ENCODE peak calls at places on chromosome 18, in six cellular contexts. X is A549, Q is HepG2, M is K562, G is GM12878, I is endothelial cell of umbilical vein. R is an unnamed sample.

GRCh38 chr18:41666251-41666650 is 288.8 kb upstream of the PIK3C3 start:
- DNase-seq in X (no peak), Q (no peak), M (no peak), G (no peak), I (peak; percentile 97), R (no peak)

GRCh38 chr18:23963443-23964185 is 50.9 kb upstream of the TTC39C start:
- DNase-seq in X (no peak), Q (peak; percentile 18), M (no peak), G (no peak), I (no peak), R (no peak)

GRCh38 chr18:25351773-25352628 is at the start of gene ZNF521:
- DNase-seq in X (no peak), Q (peak; percentile 40), M (peak; percentile 90), G (no peak), I (peak; percentile 93), R (peak; percentile 72)

GRCh38 chr18:8374652-8375051 is 234.6 kb upstream of the RAB12 start:
- DNase-seq in X (no peak), Q (no peak), M (no peak), G (no peak), I (no peak), R (no peak)

GRCh38 chr18:13394794-13395193 is 176.2 kb downstream of the LDLRAD4 start:
- DNase-seq in X (no peak), Q (no peak), M (peak; percentile 33), G (no peak), I (no peak), R (no peak)

GRCh38 chr18:49971462-49971861 is 158.1 kb upstream of the ACAA2 start:
- DNase-seq in X (no peak), Q (no peak), M (no peak), G (no peak), I (no peak), R (no peak)

GRCh38 chr18:45107425-45107824 is 426.7 kb downstream of the SETBP1 start:
- DNase-seq in X (no peak), Q (no peak), M (no peak), G (no peak), I (no peak), R (no peak)

GRCh38 chr18:54947115-54947514 is 12.1 kb downstream of the CCDC68 start:
- DNase-seq in X (no peak), Q (no peak), M (no peak), G (no peak), I (peak; percentile 35), R (no peak)

GRCh38 chr18:45690975-45691815 is 32.8 kb upstream of the SLC14A1 start:
- DNase-seq in X (peak; percentile 31), Q (peak; percentile 46), M (peak; percentile 79), G (no peak), I (peak; percentile 71), R (peak; percentile 81)

GRCh38 chr18:10454800-10455550 is 540 bp downstream of the APCDD1 start:
- DNase-seq in X (peak; percentile 5), Q (no peak), M (no peak), G (no peak), I (peak; percentile 4), R (peak; percentile 17)
- H3K4me3 ChIP-seq in X (peak overlapping the region; percentile 47), Q (peak overlapping the region; percentile 76), M (no peak overlapping the region), G (no peak overlapping the region), I (no peak overlapping the region), R (peak overlapping the region; percentile 23)

GRCh38 chr18:2903006-2903405 is 56.2 kb downstream of the EMILIN2 start:
- DNase-seq in X (no peak), Q (no peak), M (peak; percentile 53), G (no peak), I (peak; percentile 19), R (no peak)
- TF ChIP-seq POLR2A in X (no peak), Q (no peak), M (no peak), G (no peak), I (no peak), R (no peak)

GRCh38 chr18:31591628-31592027 is at the start of gene TTR:
- DNase-seq in X (no peak), Q (peak; percentile 94), M (no peak), G (no peak), I (no peak), R (no peak)
- TF ChIP-seq MYC in X (no peak), Q (no peak), M (no peak), G (no peak), I (no peak), R (no peak)

GRCh38 chr18:79377187-79377891 is 18.4 kb upstream of the NFATC1 start:
- DNase-seq in X (no peak), Q (no peak), M (no peak), G (no peak), I (no peak), R (no peak)

GRCh38 chr18:79379251-79379905 is 16.4 kb upstream of the NFATC1 start:
- DNase-seq in X (no peak), Q (no peak), M (no peak), G (no peak), I (no peak), R (no peak)

GRCh38 chr18:79379931-79380815 is 15.6 kb upstream of the NFATC1 start:
- DNase-seq in X (no peak), Q (no peak), M (no peak), G (no peak), I (no peak), R (no peak)

GRCh38 chr18:79380816-79381806 is 14.6 kb upstream of the NFATC1 start:
- DNase-seq in X (peak; percentile 50), Q (peak; percentile 22), M (peak; percentile 62), G (no peak), I (peak; percentile 59), R (peak; percentile 67)

DNA sequence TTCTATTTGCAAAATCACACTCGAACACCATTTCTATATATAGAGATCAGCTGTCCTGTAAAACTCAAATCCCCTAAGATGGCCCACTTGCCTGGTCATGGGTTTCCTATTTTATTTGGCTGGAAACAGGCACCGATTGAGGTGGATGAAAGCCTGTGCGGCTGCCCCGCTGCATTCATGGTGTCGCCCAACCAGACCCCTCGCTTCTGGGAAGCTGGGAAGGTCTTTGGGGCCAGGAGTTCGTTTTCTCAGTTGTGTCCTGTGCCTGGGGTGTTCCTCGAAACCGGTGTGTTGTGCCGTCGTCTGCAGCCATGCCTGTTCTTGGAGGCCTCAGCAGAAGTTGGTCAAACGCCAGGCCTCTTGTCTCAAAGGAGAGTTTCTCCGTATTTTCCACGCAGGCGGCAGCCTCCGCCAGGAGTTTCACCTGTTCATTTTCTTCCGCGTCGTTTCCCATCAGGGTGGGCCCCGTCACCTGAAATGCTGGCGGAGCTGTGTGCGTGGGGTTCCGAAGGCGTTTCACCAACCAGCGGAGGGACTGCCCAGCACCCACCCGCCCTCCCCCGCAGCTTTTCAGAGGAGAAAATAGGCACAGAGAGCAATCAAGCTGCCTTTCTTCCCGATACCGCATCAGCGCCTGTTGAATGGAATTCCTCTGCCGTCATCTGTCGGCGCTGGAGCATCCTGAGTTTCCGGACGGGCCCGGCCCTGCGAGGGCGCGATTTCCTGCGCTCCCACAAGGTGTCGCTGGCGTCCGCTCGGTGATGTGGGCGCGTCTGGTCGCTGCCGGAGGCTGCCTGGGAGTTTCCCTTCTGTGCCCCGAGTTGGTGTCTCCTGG is 17.1 kb upstream of the NFATC1 start:
- DNase-seq in X (peak; percentile 48), Q (no peak), M (peak; percentile 51), G (peak; percentile 26), I (peak; percentile 74), R (peak; percentile 54)
- H3K4me3 ChIP-seq in X (no peak overlapping the region), Q (no peak overlapping the region), M (no peak overlapping the region), G (no peak overlapping the region), I (no peak overlapping the region), R (no peak overlapping the region)